ENCODE peak calls at places on chromosomes 13 and 19, in nine cellular contexts. D, O, W, S, N, U, Q, V and F are unnamed samples.

GRCh38 chr13:76969488-76970365 is 21.4 kb downstream of the ACOD1 start:
- DNase-seq in D (no peak), O (no peak), W (no peak), S (peak), N (peak), U (no peak), Q (no peak), V (no peak), F (no peak)

GRCh38 chr13:40777166-40777956 is 6.4 kb upstream of the MRPS31 start:
- DNase-seq in D (no peak), O (peak), W (no peak), S (peak), N (peak), U (no peak), Q (peak), V (peak), F (no peak)

GRCh38 chr19:33815410-33816340 is 19.0 kb downstream of the KCTD15 start:
- DNase-seq in D (no peak), O (no peak), W (no peak), S (peak), N (peak), U (no peak), Q (no peak), V (no peak), F (no peak)

GRCh38 chr13:95924389-95924994 is 128.7 kb downstream of the UGGT2 start:
- DNase-seq in D (no peak), O (peak), W (peak), S (peak), N (peak), U (no peak), Q (no peak), V (no peak), F (peak)

GRCh38 chr13:81223784-81224501 is 883.0 kb upstream of the SPRY2 start:
- DNase-seq in D (no peak), O (no peak), W (no peak), S (no peak), N (no peak), U (no peak), Q (no peak), V (no peak), F (no peak)

GRCh38 chr13:75226755-75227435 is 255.1 kb downstream of the TBC1D4 start:
- DNase-seq in D (no peak), O (no peak), W (peak), S (peak), N (peak), U (no peak), Q (no peak), V (no peak), F (peak)

GRCh38 chr19:51726049-51726448 is 2.3 kb upstream of the HAS1 start:
- DNase-seq in D (no peak), O (no peak), W (no peak), S (peak), N (peak), U (no peak), Q (no peak), V (no peak), F (peak)

GRCh38 chr19:16497042-16497441 is 848 bp downstream of the C19orf44 start:
- DNase-seq in D (no peak), O (no peak), W (no peak), S (no peak), N (peak), U (no peak), Q (no peak), V (no peak), F (no peak)

GRCh38 chr19:3556978-3557460 is 367 bp downstream of the MFSD12 start:
- DNase-seq in D (peak), O (peak), W (no peak), S (peak), N (peak), U (no peak), Q (peak), V (peak), F (no peak)

GRCh38 chr19:42455621-42456081 is 12.9 kb upstream of the CXCL17 start:
- DNase-seq in D (no peak), O (no peak), W (no peak), S (peak), N (no peak), U (no peak), Q (no peak), V (no peak), F (no peak)

GRCh38 chr19:31818740-31819228 is 469.5 kb upstream of the TSHZ3 start:
- DNase-seq in D (no peak), O (no peak), W (no peak), S (no peak), N (no peak), U (no peak), Q (no peak), V (no peak), F (no peak)

GRCh38 chr19:57802269-57802668 is 12.4 kb downstream of the ZNF552 start:
- DNase-seq in D (no peak), O (no peak), W (no peak), S (no peak), N (no peak), U (no peak), Q (no peak), V (no peak), F (no peak)

GRCh38 chr19:611506-611869 is 21.8 kb downstream of the HCN2 start:
- DNase-seq in D (peak), O (no peak), W (peak), S (peak), N (peak), U (no peak), Q (no peak), V (peak), F (peak)

GRCh38 chr13:79451500-79451962 is 29.4 kb upstream of the NDFIP2 start:
- DNase-seq in D (peak), O (no peak), W (peak), S (peak), N (peak), U (no peak), Q (peak), V (peak), F (peak)

GRCh38 chr19:42254083-42254849 is 662 bp downstream of the ERF start:
- DNase-seq in D (peak), O (peak), W (no peak), S (no peak), N (peak), U (peak), Q (peak), V (peak), F (no peak)

GRCh38 chr13:25860862-25861261 is 191.0 kb downstream of the SHISA2 start:
- DNase-seq in D (no peak), O (no peak), W (no peak), S (peak), N (peak), U (no peak), Q (no peak), V (no peak), F (no peak)

GRCh38 chr19:3465552-3465951 is 14.8 kb downstream of the SMIM24 start:
- DNase-seq in D (no peak), O (no peak), W (no peak), S (no peak), N (no peak), U (no peak), Q (no peak), V (no peak), F (no peak)

GRCh38 chr19:28706693-28707092 is 506.3 kb downstream of the UQCRFS1 start:
- DNase-seq in D (no peak), O (no peak), W (no peak), S (peak), N (no peak), U (no peak), Q (no peak), V (no peak), F (no peak)

GRCh38 chr13:103640617-103641016 is 574.4 kb upstream of the SLC10A2 start:
- DNase-seq in D (no peak), O (no peak), W (no peak), S (peak), N (no peak), U (no peak), Q (no peak), V (no peak), F (no peak)

GRCh38 chr13:35744566-35745203 is 268.2 kb upstream of the MAB21L1 start:
- DNase-seq in D (no peak), O (peak), W (no peak), S (no peak), N (no peak), U (no peak), Q (no peak), V (no peak), F (no peak)

GRCh38 chr19:46841458-46842083 is 9.1 kb downstream of the AP2S1 start:
- DNase-seq in D (no peak), O (peak), W (no peak), S (no peak), N (peak), U (peak), Q (no peak), V (no peak), F (no peak)

GRCh38 chr13:66329988-66330429 is 900.1 kb downstream of the PCDH9 start:
- DNase-seq in D (no peak), O (no peak), W (no peak), S (no peak), N (no peak), U (no peak), Q (peak), V (no peak), F (no peak)

GRCh38 chr13:25177636-25178035 is 5.5 kb upstream of the AMER2 start:
- DNase-seq in D (no peak), O (no peak), W (no peak), S (no peak), N (no peak), U (no peak), Q (no peak), V (no peak), F (no peak)

GRCh38 chr19:51976852-51977251 is 9.8 kb downstream of the ZNF350 start:
- DNase-seq in D (no peak), O (no peak), W (no peak), S (no peak), N (no peak), U (no peak), Q (no peak), V (no peak), F (no peak)

GRCh38 chr13:52162279-52163101 is 3.1 kb upstream of the NEK3 start:
- DNase-seq in D (no peak), O (no peak), W (no peak), S (no peak), N (peak), U (no peak), Q (no peak), V (no peak), F (no peak)

GRCh38 chr13:73365240-73365639 is 306.4 kb downstream of the KLF5 start:
- DNase-seq in D (no peak), O (no peak), W (no peak), S (no peak), N (no peak), U (no peak), Q (no peak), V (no peak), F (no peak)

GRCh38 chr13:46748300-46748699 is 48.7 kb downstream of the ESD start:
- DNase-seq in D (no peak), O (no peak), W (no peak), S (no peak), N (no peak), U (no peak), Q (no peak), V (no peak), F (no peak)

GRCh38 chr13:75360170-75360569 is 121.8 kb downstream of the TBC1D4 start:
- DNase-seq in D (no peak), O (no peak), W (no peak), S (no peak), N (no peak), U (no peak), Q (no peak), V (no peak), F (no peak)

GRCh38 chr13:74768521-74769090 is 634.4 kb upstream of the KLF12 start:
- DNase-seq in D (no peak), O (no peak), W (no peak), S (no peak), N (no peak), U (no peak), Q (no peak), V (no peak), F (no peak)

GRCh38 chr13:95603887-95604533 is 40.5 kb downstream of the DZIP1 start:
- DNase-seq in D (no peak), O (no peak), W (no peak), S (peak), N (peak), U (no peak), Q (no peak), V (no peak), F (no peak)

GRCh38 chr19:38719761-38720558 is 24.3 kb downstream of the CAPN12 start:
- DNase-seq in D (no peak), O (no peak), W (no peak), S (no peak), N (no peak), U (no peak), Q (no peak), V (no peak), F (peak)

GRCh38 chr13:90564096-90564495 is 783.4 kb upstream of the MIR17HG start:
- DNase-seq in D (no peak), O (no peak), W (no peak), S (no peak), N (no peak), U (no peak), Q (no peak), V (no peak), F (no peak)

GRCh38 chr13:40146586-40147240 is 491.3 kb downstream of the COG6 start:
- DNase-seq in D (no peak), O (no peak), W (no peak), S (peak), N (no peak), U (no peak), Q (no peak), V (no peak), F (no peak)

GRCh38 chr19:17185590-17185989 is 29.6 kb upstream of the USE1 start:
- DNase-seq in D (no peak), O (no peak), W (no peak), S (no peak), N (no peak), U (no peak), Q (no peak), V (no peak), F (no peak)

GRCh38 chr19:7006305-7006704 is 14.9 kb downstream of the MBD3L2B start:
- DNase-seq in D (no peak), O (no peak), W (no peak), S (no peak), N (peak), U (no peak), Q (peak), V (no peak), F (no peak)

GRCh38 chr13:30142502-30143211 is 164.7 kb downstream of the KATNAL1 start:
- DNase-seq in D (no peak), O (no peak), W (peak), S (peak), N (peak), U (no peak), Q (no peak), V (no peak), F (peak)

GRCh38 chr13:27808866-27809546 is 16.7 kb downstream of the GSX1 start:
- DNase-seq in D (no peak), O (no peak), W (no peak), S (peak), N (no peak), U (no peak), Q (no peak), V (no peak), F (no peak)

GRCh38 chr19:18062043-18062442 is 24.7 kb downstream of the IL12RB1 start:
- DNase-seq in D (no peak), O (no peak), W (no peak), S (no peak), N (no peak), U (no peak), Q (no peak), V (no peak), F (no peak)

GRCh38 chr13:53743906-53744305 is 715.3 kb downstream of the OLFM4 start:
- DNase-seq in D (no peak), O (no peak), W (no peak), S (no peak), N (no peak), U (no peak), Q (no peak), V (no peak), F (no peak)

GRCh38 chr19:46875234-46875633 is 14.4 kb downstream of the ARHGAP35 start:
- DNase-seq in D (no peak), O (no peak), W (no peak), S (peak), N (no peak), U (no peak), Q (no peak), V (no peak), F (no peak)

DNA sequence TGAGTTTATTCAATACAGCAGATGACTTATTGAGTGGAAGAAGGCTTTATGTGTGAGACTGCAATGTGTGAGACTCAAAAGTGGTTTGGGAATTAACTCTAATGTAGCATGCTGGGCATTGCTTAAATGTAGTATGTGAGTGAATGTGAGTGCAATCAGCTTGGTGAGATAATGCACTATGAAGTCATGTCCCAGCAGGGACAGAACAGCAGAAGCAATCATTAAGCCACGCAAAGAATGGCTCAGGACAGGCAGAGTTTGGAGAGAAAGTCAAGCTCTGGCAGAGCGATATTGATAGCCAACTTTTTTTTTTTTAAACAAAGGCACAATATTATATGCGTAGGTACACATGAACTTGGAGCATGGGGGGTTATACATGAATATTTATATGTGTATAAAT is 597.7 kb downstream of the GPC6 start:
- DNase-seq in D (no peak), O (no peak), W (no peak), S (no peak), N (no peak), U (no peak), Q (no peak), V (no peak), F (no peak)
- H3K4me3 ChIP-seq in D (no peak), O (no peak), W (no peak), S (no peak), N (no peak), U (no peak), Q (no peak), V (no peak), F (no peak)

DNA sequence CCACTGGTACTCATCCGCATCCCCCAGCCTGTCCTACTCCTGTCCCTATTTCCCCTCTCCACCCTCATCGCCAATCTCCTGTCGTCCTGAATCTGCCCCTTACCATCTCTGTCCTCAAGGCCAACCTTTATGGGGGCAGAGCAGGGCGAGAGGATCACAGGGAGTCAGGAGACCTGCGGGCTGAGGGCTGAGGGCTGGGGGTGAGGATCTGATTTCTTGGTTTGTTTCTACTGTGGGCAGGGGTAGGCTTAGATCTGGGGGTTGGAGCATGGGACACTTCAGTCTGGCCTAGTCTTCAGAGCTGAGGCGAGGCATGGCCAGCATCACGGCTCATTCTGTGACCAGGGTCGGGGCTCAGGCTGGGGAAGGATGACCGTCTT is 16.5 kb upstream of the ERCC1 start:
- DNase-seq in D (no peak), O (no peak), W (no peak), S (no peak), N (no peak), U (no peak), Q (no peak), V (no peak), F (no peak)
- H3K4me3 ChIP-seq in D (peak), O (peak), W (peak), S (peak), N (peak), U (peak), Q (peak), V (no peak), F (peak)

DNA sequence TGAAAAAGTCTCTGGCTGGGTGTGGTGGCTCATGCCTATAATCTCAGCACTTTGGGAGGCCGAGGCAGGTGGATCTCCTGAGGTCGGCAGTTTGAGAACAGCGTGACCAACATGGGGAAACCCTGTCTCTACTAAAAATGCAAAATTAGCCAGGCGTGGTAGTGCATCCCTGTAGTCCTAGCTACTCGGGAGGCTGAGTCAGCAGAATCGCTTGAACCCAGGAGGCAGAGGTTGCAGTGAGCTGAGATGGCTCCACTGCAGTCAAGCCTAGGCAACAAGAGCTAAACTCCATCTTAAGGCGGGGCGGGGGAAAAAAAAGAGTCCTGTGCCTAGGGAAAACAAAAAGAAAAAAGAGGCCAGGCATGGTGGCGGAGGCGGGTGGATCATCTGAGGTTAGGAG is 2.2 kb downstream of the ZNF43 start:
- DNase-seq in D (no peak), O (no peak), W (no peak), S (no peak), N (no peak), U (no peak), Q (no peak), V (no peak), F (no peak)
- H3K4me3 ChIP-seq in D (no peak), O (no peak), W (no peak), S (no peak), N (no peak), U (no peak), Q (no peak), V (no peak), F (no peak)

GRCh38 chr13:20227288-20227687 is 4.8 kb downstream of the GJB6 start:
- DNase-seq in D (no peak), O (no peak), W (no peak), S (no peak), N (no peak), U (no peak), Q (no peak), V (no peak), F (no peak)

GRCh38 chr13:20231839-20232555 is at the start of gene GJB6:
- DNase-seq in D (no peak), O (peak), W (no peak), S (peak), N (peak), U (no peak), Q (no peak), V (peak), F (no peak)

GRCh38 chr13:20232556-20233277 is 598 bp upstream of the GJB6 start:
- DNase-seq in D (no peak), O (no peak), W (no peak), S (no peak), N (no peak), U (no peak), Q (no peak), V (no peak), F (no peak)

GRCh38 chr13:20227730-20228129 is 4.4 kb downstream of the GJB6 start:
- DNase-seq in D (no peak), O (no peak), W (no peak), S (no peak), N (no peak), U (no peak), Q (no peak), V (no peak), F (no peak)

GRCh38 chr13:20230913-20231838 is 943 bp downstream of the GJB6 start:
- DNase-seq in D (no peak), O (no peak), W (no peak), S (no peak), N (no peak), U (no peak), Q (no peak), V (peak), F (no peak)
- H3K4me3 ChIP-seq in D (peak), O (peak), W (no peak), S (peak), N (no peak), U (peak), Q (no peak), V (peak), F (no peak)